ENCODE peak calls at places on chromosomes 7 and 10, in seven cellular contexts. V is activated CD8-positive, alpha-beta memory T cell treated with anti-CD3 and anti-CD28 coated beads for 24 hours; K is hippocampal formation; Y is IMR-90; P is breast epithelium; O is activated T-helper 1 cell treated with anti-CD3 and anti-CD28 coated beads, Interleukin-2, amount 50 U/mL, for 16 hours; X is COR-L47. U is an unnamed sample.

GRCh38 chr7:81127991-81128390 is 209.1 kb upstream of the SEMA3C start:
- DNase-seq in V (no peak), K (no peak), Y (peak), P (no peak), O (no peak), X (no peak), U (no peak)

GRCh38 chr7:106369349-106369748 is 84.6 kb upstream of the NAMPT start:
- DNase-seq in V (no peak), K (no peak), Y (peak), P (no peak), O (no peak), X (no peak), U (peak)

GRCh38 chr7:67022501-67022900 is 25.9 kb downstream of the TYW1 start:
- DNase-seq in V (peak), K (no peak), Y (no peak), P (no peak), O (no peak), X (no peak), U (no peak)

GRCh38 chr7:17907014-17907413 is 33.3 kb downstream of the SNX13 start:
- DNase-seq in V (no peak), K (no peak), Y (peak), P (no peak), O (no peak), X (no peak), U (no peak)

GRCh38 chr7:80859272-80859970 is 59.4 kb downstream of the SEMA3C start:
- DNase-seq in V (no peak), K (no peak), Y (peak), P (no peak), O (no peak), X (no peak), U (no peak)

GRCh38 chr10:75099952-75100763 is 11.3 kb upstream of the SAMD8 start:
- DNase-seq in V (peak), K (no peak), Y (peak), P (peak), O (peak), X (no peak), U (peak)

GRCh38 chr10:103676058-103676785 is 179.2 kb downstream of the SH3PXD2A start:
- DNase-seq in V (no peak), K (no peak), Y (peak), P (no peak), O (no peak), X (no peak), U (no peak)

GRCh38 chr10:17348111-17349008 is 106.0 kb downstream of the ST8SIA6 start:
- DNase-seq in V (no peak), K (no peak), Y (peak), P (peak), O (no peak), X (no peak), U (peak)

GRCh38 chr7:147564771-147565476 is 1025.6 kb upstream of the C7orf33 start:
- DNase-seq in V (no peak), K (no peak), Y (no peak), P (no peak), O (no peak), X (no peak), U (no peak)

GRCh38 chr10:21976280-21976679 is 27.2 kb downstream of the DNAJC1 start:
- DNase-seq in V (no peak), K (no peak), Y (no peak), P (no peak), O (no peak), X (no peak), U (no peak)

GRCh38 chr7:29140873-29141468 is 5.4 kb downstream of the CPVL start:
- DNase-seq in V (no peak), K (no peak), Y (no peak), P (no peak), O (no peak), X (no peak), U (no peak)

GRCh38 chr7:716636-717035 is 9.9 kb upstream of the DNAAF5 start:
- DNase-seq in V (no peak), K (no peak), Y (no peak), P (peak), O (no peak), X (no peak), U (no peak)

GRCh38 chr10:132722391-132722790 is 63.6 kb downstream of the NKX6-2 start:
- DNase-seq in V (no peak), K (no peak), Y (no peak), P (no peak), O (no peak), X (no peak), U (no peak)

U was measured in RCC 7860.